ENCODE peak calls at places on chromosomes 7 and 10, in six cellular contexts. One of them, this sample, is unnamed.

GRCh38 chr10:42926831-42927230 is 144.2 kb downstream of the BMS1 start:
- DNase-seq in IMR-90: no peak
- DNase-seq in nephron progenitor cell: peak
- DNase-seq in kidney tubule cell: peak
- DNase-seq in central memory CD8-positive, alpha-beta T cell: no peak
- DNase-seq in Ammon's horn: no peak
- DNase-seq in this sample: no peak

GRCh38 chr10:48470893-48471805 is 133.7 kb downstream of the ARHGAP22 start:
- DNase-seq in kidney tubule cell: no peak
- DNase-seq in IMR-90: peak
- DNase-seq in Ammon's horn: no peak
- DNase-seq in central memory CD8-positive, alpha-beta T cell: no peak
- DNase-seq in nephron progenitor cell: peak
- DNase-seq in this sample: no peak

GRCh38 chr10:132514841-132515521 is 22.6 kb upstream of the INPP5A start:
- DNase-seq in nephron progenitor cell: no peak
- DNase-seq in kidney tubule cell: no peak
- DNase-seq in IMR-90: no peak
- DNase-seq in Ammon's horn: no peak
- DNase-seq in central memory CD8-positive, alpha-beta T cell: no peak
- DNase-seq in this sample: no peak

GRCh38 chr7:100472121-100472851 is 6.7 kb downstream of the TSC22D4 start:
- DNase-seq in kidney tubule cell: no peak
- DNase-seq in central memory CD8-positive, alpha-beta T cell: no peak
- DNase-seq in IMR-90: no peak
- DNase-seq in nephron progenitor cell: no peak
- DNase-seq in Ammon's horn: no peak
- DNase-seq in this sample: no peak

GRCh38 chr7:19117081-19117869 is at the start of gene TWIST1:
- DNase-seq in kidney tubule cell: peak
- DNase-seq in Ammon's horn: no peak
- DNase-seq in nephron progenitor cell: peak
- DNase-seq in central memory CD8-positive, alpha-beta T cell: no peak
- DNase-seq in IMR-90: peak
- DNase-seq in this sample: peak

GRCh38 chr10:93106631-93107072 is 33.0 kb downstream of the CYP26A1 start:
- DNase-seq in nephron progenitor cell: no peak
- DNase-seq in IMR-90: peak
- DNase-seq in central memory CD8-positive, alpha-beta T cell: no peak
- DNase-seq in Ammon's horn: no peak
- DNase-seq in kidney tubule cell: peak
- DNase-seq in this sample: peak

GRCh38 chr7:54810401-54810800 is 51.4 kb upstream of the SEC61G start:
- DNase-seq in kidney tubule cell: no peak
- DNase-seq in nephron progenitor cell: no peak
- DNase-seq in Ammon's horn: no peak
- DNase-seq in central memory CD8-positive, alpha-beta T cell: no peak
- DNase-seq in IMR-90: peak
- DNase-seq in this sample: no peak

GRCh38 chr10:60573342-60573741 is 183.7 kb upstream of the ANK3 start:
- DNase-seq in nephron progenitor cell: peak
- DNase-seq in central memory CD8-positive, alpha-beta T cell: no peak
- DNase-seq in IMR-90: no peak
- DNase-seq in kidney tubule cell: peak
- DNase-seq in Ammon's horn: peak
- DNase-seq in this sample: no peak

GRCh38 chr10:63166742-63167258 is 33.7 kb downstream of the NRBF2 start:
- DNase-seq in nephron progenitor cell: peak
- DNase-seq in Ammon's horn: peak
- DNase-seq in IMR-90: peak
- DNase-seq in kidney tubule cell: peak
- DNase-seq in central memory CD8-positive, alpha-beta T cell: no peak
- DNase-seq in this sample: peak

GRCh38 chr7:44269417-44269816 is 56.0 kb downstream of the CAMK2B start:
- DNase-seq in Ammon's horn: peak
- DNase-seq in kidney tubule cell: no peak
- DNase-seq in nephron progenitor cell: no peak
- DNase-seq in central memory CD8-positive, alpha-beta T cell: no peak
- DNase-seq in IMR-90: no peak
- DNase-seq in this sample: no peak

GRCh38 chr7:47326220-47326619 is 255.7 kb downstream of the TNS3 start:
- DNase-seq in IMR-90: peak
- DNase-seq in nephron progenitor cell: no peak
- DNase-seq in kidney tubule cell: peak
- DNase-seq in Ammon's horn: no peak
- DNase-seq in central memory CD8-positive, alpha-beta T cell: no peak
- DNase-seq in this sample: no peak

GRCh38 chr10:46091834-46092522 is 45.9 kb upstream of the MSMB start:
- DNase-seq in Ammon's horn: no peak
- DNase-seq in central memory CD8-positive, alpha-beta T cell: no peak
- DNase-seq in kidney tubule cell: no peak
- DNase-seq in nephron progenitor cell: no peak
- DNase-seq in IMR-90: no peak
- DNase-seq in this sample: no peak

GRCh38 chr10:132408367-132408781 is 11.4 kb downstream of the PWWP2B start:
- DNase-seq in central memory CD8-positive, alpha-beta T cell: no peak
- DNase-seq in kidney tubule cell: peak
- DNase-seq in IMR-90: no peak
- DNase-seq in Ammon's horn: no peak
- DNase-seq in nephron progenitor cell: peak
- DNase-seq in this sample: no peak

GRCh38 chr10:19845963-19846362 is 29.7 kb downstream of the PLXDC2 start:
- DNase-seq in Ammon's horn: no peak
- DNase-seq in nephron progenitor cell: no peak
- DNase-seq in IMR-90: no peak
- DNase-seq in kidney tubule cell: peak
- DNase-seq in central memory CD8-positive, alpha-beta T cell: no peak
- DNase-seq in this sample: no peak

GRCh38 chr7:17668122-17668521 is 272.2 kb downstream of the SNX13 start:
- DNase-seq in central memory CD8-positive, alpha-beta T cell: no peak
- DNase-seq in nephron progenitor cell: no peak
- DNase-seq in Ammon's horn: no peak
- DNase-seq in kidney tubule cell: no peak
- DNase-seq in IMR-90: no peak
- DNase-seq in this sample: no peak

GRCh38 chr7:30224511-30225031 is 59.8 kb upstream of the ZNRF2 start:
- DNase-seq in nephron progenitor cell: no peak
- DNase-seq in IMR-90: peak
- DNase-seq in central memory CD8-positive, alpha-beta T cell: no peak
- DNase-seq in Ammon's horn: no peak
- DNase-seq in kidney tubule cell: peak
- DNase-seq in this sample: peak

GRCh38 chr7:17787257-17787656 is 153.0 kb downstream of the SNX13 start:
- DNase-seq in central memory CD8-positive, alpha-beta T cell: no peak
- DNase-seq in nephron progenitor cell: no peak
- DNase-seq in IMR-90: no peak
- DNase-seq in Ammon's horn: no peak
- DNase-seq in kidney tubule cell: peak
- DNase-seq in this sample: no peak

This sample was measured in GM04503.